ENCODE peak calls at places on chromosomes 2 and 18, in four cellular contexts. One of them, this sample, is unnamed.

GRCh38 chr2:214987261-214987660 is 151.2 kb downstream of the ABCA12 start:
- DNase-seq in posterior cingulate gyrus: no peak
- DNase-seq in choroid plexus epithelial cell: no peak
- DNase-seq in stimulated activated CD4-positive, alpha-beta T cell treated with anti-CD3 and anti-CD28 coated beads, TNF-alpha, amount 100 ng/mL, for 24 hours: no peak
- DNase-seq in this sample: no peak

GRCh38 chr2:42998721-42999120 is 206.3 kb upstream of the HAAO start:
- DNase-seq in posterior cingulate gyrus: no peak
- DNase-seq in stimulated activated CD4-positive, alpha-beta T cell treated with anti-CD3 and anti-CD28 coated beads, TNF-alpha, amount 100 ng/mL, for 24 hours: no peak
- DNase-seq in choroid plexus epithelial cell: no peak
- DNase-seq in this sample: no peak

GRCh38 chr2:100658017-100658416 is 95.2 kb downstream of the PDCL3 start:
- DNase-seq in choroid plexus epithelial cell: no peak
- DNase-seq in posterior cingulate gyrus: no peak
- DNase-seq in stimulated activated CD4-positive, alpha-beta T cell treated with anti-CD3 and anti-CD28 coated beads, TNF-alpha, amount 100 ng/mL, for 24 hours: no peak
- DNase-seq in this sample: no peak

GRCh38 chr2:166563894-166564293 is 69.8 kb upstream of the SCN7A start:
- DNase-seq in choroid plexus epithelial cell: no peak
- DNase-seq in stimulated activated CD4-positive, alpha-beta T cell treated with anti-CD3 and anti-CD28 coated beads, TNF-alpha, amount 100 ng/mL, for 24 hours: no peak
- DNase-seq in posterior cingulate gyrus: no peak
- DNase-seq in this sample: no peak

GRCh38 chr2:156181208-156181607 is 151.3 kb downstream of the NR4A2 start:
- DNase-seq in stimulated activated CD4-positive, alpha-beta T cell treated with anti-CD3 and anti-CD28 coated beads, TNF-alpha, amount 100 ng/mL, for 24 hours: no peak
- DNase-seq in choroid plexus epithelial cell: no peak
- DNase-seq in posterior cingulate gyrus: no peak
- DNase-seq in this sample: no peak

GRCh38 chr18:40687401-40687800 is 1267.6 kb upstream of the PIK3C3 start:
- DNase-seq in posterior cingulate gyrus: no peak
- DNase-seq in choroid plexus epithelial cell: peak
- DNase-seq in stimulated activated CD4-positive, alpha-beta T cell treated with anti-CD3 and anti-CD28 coated beads, TNF-alpha, amount 100 ng/mL, for 24 hours: no peak
- DNase-seq in this sample: no peak

GRCh38 chr2:137987011-137987410 is 22.7 kb downstream of the HNMT start:
- DNase-seq in stimulated activated CD4-positive, alpha-beta T cell treated with anti-CD3 and anti-CD28 coated beads, TNF-alpha, amount 100 ng/mL, for 24 hours: no peak
- DNase-seq in posterior cingulate gyrus: no peak
- DNase-seq in choroid plexus epithelial cell: no peak
- DNase-seq in this sample: peak

GRCh38 chr2:230227216-230227615 is 1.7 kb downstream of the SP140 start:
- DNase-seq in choroid plexus epithelial cell: no peak
- DNase-seq in stimulated activated CD4-positive, alpha-beta T cell treated with anti-CD3 and anti-CD28 coated beads, TNF-alpha, amount 100 ng/mL, for 24 hours: no peak
- DNase-seq in posterior cingulate gyrus: no peak
- DNase-seq in this sample: no peak

GRCh38 chr2:209753020-209753419 is 18.6 kb upstream of the UNC80 start:
- DNase-seq in stimulated activated CD4-positive, alpha-beta T cell treated with anti-CD3 and anti-CD28 coated beads, TNF-alpha, amount 100 ng/mL, for 24 hours: no peak
- DNase-seq in posterior cingulate gyrus: no peak
- DNase-seq in choroid plexus epithelial cell: no peak
- DNase-seq in this sample: no peak

GRCh38 chr18:79368681-79369080 is 27.0 kb upstream of the NFATC1 start:
- DNase-seq in choroid plexus epithelial cell: no peak
- DNase-seq in stimulated activated CD4-positive, alpha-beta T cell treated with anti-CD3 and anti-CD28 coated beads, TNF-alpha, amount 100 ng/mL, for 24 hours: no peak
- DNase-seq in posterior cingulate gyrus: no peak
- DNase-seq in this sample: no peak

GRCh38 chr18:50105027-50105426 is 89.9 kb downstream of the MYO5B start:
- DNase-seq in stimulated activated CD4-positive, alpha-beta T cell treated with anti-CD3 and anti-CD28 coated beads, TNF-alpha, amount 100 ng/mL, for 24 hours: no peak
- DNase-seq in choroid plexus epithelial cell: no peak
- DNase-seq in posterior cingulate gyrus: no peak
- DNase-seq in this sample: no peak

GRCh38 chr2:109507217-109507616 is 106.5 kb downstream of the SEPTIN10 start:
- DNase-seq in stimulated activated CD4-positive, alpha-beta T cell treated with anti-CD3 and anti-CD28 coated beads, TNF-alpha, amount 100 ng/mL, for 24 hours: no peak
- DNase-seq in posterior cingulate gyrus: no peak
- DNase-seq in choroid plexus epithelial cell: no peak
- DNase-seq in this sample: peak

GRCh38 chr2:10494351-10495066 is 46.4 kb upstream of the ODC1 start:
- DNase-seq in posterior cingulate gyrus: no peak
- DNase-seq in choroid plexus epithelial cell: no peak
- DNase-seq in stimulated activated CD4-positive, alpha-beta T cell treated with anti-CD3 and anti-CD28 coated beads, TNF-alpha, amount 100 ng/mL, for 24 hours: no peak
- DNase-seq in this sample: no peak

GRCh38 chr18:45522371-45522770 is 92.9 kb upstream of the SLC14A2 start:
- DNase-seq in stimulated activated CD4-positive, alpha-beta T cell treated with anti-CD3 and anti-CD28 coated beads, TNF-alpha, amount 100 ng/mL, for 24 hours: no peak
- DNase-seq in posterior cingulate gyrus: no peak
- DNase-seq in choroid plexus epithelial cell: peak
- DNase-seq in this sample: peak

GRCh38 chr2:236871500-236872001 is 214.1 kb upstream of the COPS8 start:
- DNase-seq in choroid plexus epithelial cell: peak
- DNase-seq in posterior cingulate gyrus: no peak
- DNase-seq in stimulated activated CD4-positive, alpha-beta T cell treated with anti-CD3 and anti-CD28 coated beads, TNF-alpha, amount 100 ng/mL, for 24 hours: no peak
- DNase-seq in this sample: peak

GRCh38 chr2:158688722-158689121 is 106.4 kb upstream of the DAPL1 start:
- DNase-seq in posterior cingulate gyrus: no peak
- DNase-seq in choroid plexus epithelial cell: peak
- DNase-seq in stimulated activated CD4-positive, alpha-beta T cell treated with anti-CD3 and anti-CD28 coated beads, TNF-alpha, amount 100 ng/mL, for 24 hours: no peak
- DNase-seq in this sample: no peak

GRCh38 chr2:100554788-100555407 is 7.9 kb upstream of the PDCL3 start:
- DNase-seq in posterior cingulate gyrus: no peak
- DNase-seq in choroid plexus epithelial cell: no peak
- DNase-seq in stimulated activated CD4-positive, alpha-beta T cell treated with anti-CD3 and anti-CD28 coated beads, TNF-alpha, amount 100 ng/mL, for 24 hours: no peak
- DNase-seq in this sample: no peak

GRCh38 chr2:121974919-121975654 is 219.6 kb downstream of the TSN start:
- DNase-seq in choroid plexus epithelial cell: peak
- DNase-seq in posterior cingulate gyrus: peak
- DNase-seq in stimulated activated CD4-positive, alpha-beta T cell treated with anti-CD3 and anti-CD28 coated beads, TNF-alpha, amount 100 ng/mL, for 24 hours: peak
- DNase-seq in this sample: peak

GRCh38 chr18:53909668-53910067 is 314.8 kb downstream of the MBD2 start:
- DNase-seq in posterior cingulate gyrus: no peak
- DNase-seq in stimulated activated CD4-positive, alpha-beta T cell treated with anti-CD3 and anti-CD28 coated beads, TNF-alpha, amount 100 ng/mL, for 24 hours: no peak
- DNase-seq in choroid plexus epithelial cell: peak
- DNase-seq in this sample: peak

GRCh38 chr2:80247339-80247738 is 57.2 kb downstream of the LRRTM1 start:
- DNase-seq in choroid plexus epithelial cell: no peak
- DNase-seq in stimulated activated CD4-positive, alpha-beta T cell treated with anti-CD3 and anti-CD28 coated beads, TNF-alpha, amount 100 ng/mL, for 24 hours: no peak
- DNase-seq in posterior cingulate gyrus: no peak
- DNase-seq in this sample: no peak

GRCh38 chr2:140804682-140805235 is 1326.1 kb downstream of the LRP1B start:
- DNase-seq in choroid plexus epithelial cell: no peak
- DNase-seq in stimulated activated CD4-positive, alpha-beta T cell treated with anti-CD3 and anti-CD28 coated beads, TNF-alpha, amount 100 ng/mL, for 24 hours: no peak
- DNase-seq in posterior cingulate gyrus: no peak
- DNase-seq in this sample: no peak